ENCODE peak calls at places on chromosomes 3 and 15, in four cellular contexts. D is kidney, F is activated B cell treated with CpG ODN at 0.5 μM for 24 hours, H is right atrium auricular region. B is an unnamed sample.
A peak's percentile ranks its signal among the peaks of the same experiment; 100 is the strongest.

GRCh38 chr3:94115482-94115881 is 52.6 kb downstream of the NSUN3 start:
- DNase-seq in F (no peak), H (no peak), D (no peak), B (no peak)

GRCh38 chr3:139758654-139759291 is 81.0 kb upstream of the NMNAT3 start:
- DNase-seq in H (no peak), D (no peak), F (no peak), B (peak; percentile 76)

GRCh38 chr3:12175844-12176453 is 17.2 kb upstream of the TIMP4 start:
- DNase-seq in F (no peak), D (no peak), H (peak; percentile 78), B (no peak)

GRCh38 chr3:29694783-29695182 is 413.9 kb downstream of the RBMS3 start:
- DNase-seq in D (no peak), F (no peak), H (no peak), B (no peak)

GRCh38 chr15:88954431-88955277 is 41.5 kb upstream of the MFGE8 start:
- DNase-seq in H (no peak), D (peak; percentile 81), F (no peak), B (no peak)

GRCh38 chr15:88897142-88897455 is 1.8 kb upstream of the HAPLN3 start:
- DNase-seq in H (no peak), D (no peak), F (no peak), B (no peak)

GRCh38 chr3:20125912-20126311 is 60.1 kb downstream of the SGO1 start:
- DNase-seq in F (peak; percentile 39), D (no peak), H (no peak), B (no peak)

GRCh38 chr3:105594219-105594618 is 227.5 kb downstream of the ALCAM start:
- DNase-seq in F (no peak), H (no peak), D (no peak), B (no peak)

GRCh38 chr3:23762214-23763039 is 43.3 kb upstream of the UBE2E1 start:
- DNase-seq in D (no peak), H (no peak), F (peak; percentile 19), B (no peak)

GRCh38 chr3:169116056-169116693 is 547.3 kb downstream of the MECOM start:
- DNase-seq in H (no peak), F (no peak), D (no peak), B (no peak)

GRCh38 chr3:52227766-52228165 is 2.3 kb upstream of the TLR9 start:
- DNase-seq in F (no peak), H (no peak), D (no peak), B (no peak)

GRCh38 chr15:70289191-70289955 is 191.7 kb upstream of the TLE3 start:
- DNase-seq in H (no peak), F (no peak), D (no peak), B (no peak)

GRCh38 chr3:9295007-9295406 is 45.6 kb upstream of the SRGAP3 start:
- DNase-seq in D (no peak), F (no peak), H (no peak), B (no peak)

GRCh38 chr3:127483902-127484591 is 106.5 kb downstream of the TPRA1 start:
- DNase-seq in F (no peak), H (no peak), D (no peak), B (peak; percentile 80)

GRCh38 chr15:57256941-57257340 is 119.4 kb upstream of the CGNL1 start:
- DNase-seq in H (no peak), D (no peak), F (no peak), B (no peak)

GRCh38 chr3:46883252-46884185 is 6.0 kb downstream of the PTH1R start:
- DNase-seq in D (no peak), H (no peak), F (peak; percentile 26), B (no peak)

GRCh38 chr3:135752851-135753250 is 212.7 kb upstream of the PPP2R3A start:
- DNase-seq in D (no peak), H (no peak), F (no peak), B (peak; percentile 53)

GRCh38 chr3:106204160-106204868 is 335.5 kb upstream of the CBLB start:
- DNase-seq in H (no peak), F (no peak), D (no peak), B (no peak)

GRCh38 chr15:70278644-70279043 is 180.9 kb upstream of the TLE3 start:
- DNase-seq in D (no peak), F (no peak), H (no peak), B (no peak)

GRCh38 chr3:9398715-9399708 is 1.6 kb downstream of the SETD5 start:
- DNase-seq in H (no peak), F (no peak), D (no peak), B (no peak)

GRCh38 chr3:11665331-11665730 is 21.6 kb upstream of the VGLL4 start:
- DNase-seq in H (no peak), F (no peak), D (no peak), B (no peak)

GRCh38 chr3:84128024-84128423 is 830.8 kb upstream of the CADM2 start:
- DNase-seq in D (no peak), H (no peak), F (no peak), B (no peak)

GRCh38 chr15:43958894-43959330 is 132.1 kb downstream of the WDR76 start:
- DNase-seq in F (no peak), H (no peak), D (no peak), B (no peak)

GRCh38 chr15:88861621-88862020 is 33.7 kb downstream of the HAPLN3 start:
- DNase-seq in H (no peak), F (no peak), D (no peak), B (no peak)

GRCh38 chr3:2130726-2131125 is 32.1 kb downstream of the CNTN4 start:
- DNase-seq in F (no peak), D (no peak), H (no peak), B (no peak)

GRCh38 chr3:135929670-135930069 is 35.9 kb upstream of the PPP2R3A start:
- DNase-seq in H (no peak), D (no peak), F (no peak), B (no peak)

GRCh38 chr15:89575146-89575655 is at the start of gene TICRR:
- DNase-seq in F (peak; percentile 80), H (peak; percentile 99), D (peak; percentile 97), B (peak; percentile 99)

GRCh38 chr3:152381881-152382295 is 113.2 kb downstream of the MBNL1 start:
- DNase-seq in F (no peak), H (no peak), D (no peak), B (no peak)

GRCh38 chr15:68769702-68770101 is 51.0 kb downstream of the ANP32A start:
- DNase-seq in H (peak; percentile 34), F (no peak), D (no peak), B (peak; percentile 46)

GRCh38 chr3:107392549-107393165 is 15.4 kb downstream of the CCDC54 start:
- DNase-seq in H (no peak), F (no peak), D (no peak), B (no peak)

GRCh38 chr3:197333901-197334639 is 35.7 kb upstream of the DLG1 start:
- DNase-seq in F (no peak), H (no peak), D (no peak), B (peak; percentile 49)

GRCh38 chr3:182111967-182112366 is 400.2 kb downstream of the SOX2 start:
- DNase-seq in F (no peak), D (no peak), H (no peak), B (no peak)

GRCh38 chr3:88369337-88369736 is 219.6 kb downstream of the C3orf38 start:
- DNase-seq in F (no peak), H (no peak), D (no peak), B (no peak)

GRCh38 chr3:8509961-8510360 is 8.3 kb downstream of the LMCD1 start:
- DNase-seq in H (no peak), D (peak; percentile 73), F (no peak), B (no peak)

GRCh38 chr3:149771652-149772271 is 19.5 kb upstream of the COMMD2 start:
- DNase-seq in H (peak; percentile 64), D (no peak), F (no peak), B (no peak)

DNA sequence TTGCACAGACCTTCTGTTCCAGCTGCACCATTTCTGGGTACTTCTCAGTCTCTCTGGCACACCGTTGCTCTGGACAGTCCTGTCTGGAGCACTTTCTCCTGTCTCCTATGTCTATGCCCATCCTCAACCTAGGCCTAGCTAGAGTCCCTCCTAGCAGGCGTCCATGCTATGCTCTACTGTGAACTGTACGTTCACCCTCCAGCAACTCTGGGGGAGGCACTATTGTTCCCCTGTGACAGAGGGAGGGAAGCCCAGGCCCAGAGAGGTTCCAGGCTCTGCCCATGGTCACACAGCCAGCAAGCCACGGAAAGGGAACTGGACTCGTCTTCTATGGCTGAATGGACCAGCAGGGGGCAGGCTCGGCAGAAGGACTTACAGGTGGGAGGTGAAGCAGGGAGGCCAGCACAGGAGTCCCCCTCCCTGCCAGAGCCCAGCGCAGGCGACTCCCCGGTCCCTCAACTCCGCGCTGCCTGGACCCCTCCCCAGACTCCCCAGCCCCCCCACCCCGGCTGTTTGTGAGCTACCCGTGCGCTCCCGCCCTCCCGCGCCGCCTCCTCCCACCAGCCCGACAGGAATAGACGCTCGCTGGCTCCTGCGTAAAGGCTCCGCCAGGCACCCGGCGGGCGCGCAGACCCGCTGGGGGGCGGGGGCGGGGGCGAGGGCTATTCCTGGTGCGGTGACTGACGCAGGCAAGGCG is 1.7 kb upstream of the LINGO1 start:
- DNase-seq in H (peak; percentile 67), F (peak; percentile 44), D (peak; percentile 72), B (no peak)
- TF ChIP-seq CTCF in H (peak; percentile 67), F (no peak), D (peak; percentile 52), B (peak; percentile 57)

DNA sequence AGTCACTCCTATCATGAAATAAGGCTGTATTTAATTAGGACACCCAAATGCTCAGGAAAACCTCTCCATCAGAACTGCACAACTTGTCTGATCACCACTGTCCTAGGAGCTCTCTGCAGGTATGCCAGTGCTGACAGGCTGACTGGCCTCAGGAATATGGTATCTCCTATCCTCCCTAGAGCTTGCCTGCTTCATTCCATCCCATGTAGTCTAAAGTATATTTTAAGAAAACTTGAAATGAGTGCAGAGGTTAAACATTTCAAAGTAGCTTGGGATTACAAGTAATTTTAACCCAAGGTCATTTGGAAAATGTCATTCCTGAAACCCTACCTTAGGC is 23.7 kb downstream of the FILIP1L start:
- DNase-seq in F (no peak), D (no peak), H (no peak), B (no peak)
- TF ChIP-seq CTCF in F (no peak), D (no peak), H (no peak), B (no peak)

DNA sequence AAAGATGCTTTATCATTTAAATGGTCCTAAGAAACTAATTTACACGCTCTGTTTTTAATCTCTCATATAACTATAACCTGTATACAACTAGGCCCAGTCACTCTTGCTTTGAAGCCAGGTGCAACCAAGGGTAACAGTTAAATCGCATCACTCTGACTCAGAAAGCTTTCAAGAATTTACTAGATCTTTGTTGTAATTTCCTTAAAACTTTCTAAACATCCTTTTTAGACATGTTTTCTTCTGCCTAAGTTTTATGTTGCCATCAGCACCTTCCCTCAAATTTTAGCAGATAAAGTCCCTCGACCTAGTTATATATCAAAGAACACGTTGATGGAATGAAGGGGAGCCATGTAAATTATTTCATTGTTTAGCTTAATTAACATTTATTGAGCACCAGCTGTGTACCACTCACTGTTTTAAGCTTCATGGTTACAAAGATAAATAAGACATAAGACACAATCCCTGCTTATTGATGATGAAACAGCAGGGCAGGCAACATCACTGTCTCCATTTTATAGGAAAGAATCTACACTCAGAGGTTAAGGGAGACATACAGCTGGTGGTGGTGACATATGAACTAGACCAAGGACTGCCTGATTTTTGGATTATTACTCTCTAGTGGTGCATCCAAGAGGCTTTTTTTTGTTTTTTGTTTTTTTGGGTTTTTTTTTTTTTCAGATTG is 101.0 kb downstream of the CD200R1L start:
- DNase-seq in D (no peak), H (no peak), F (no peak), B (no peak)
- TF ChIP-seq CTCF in D (no peak), H (no peak), F (no peak), B (no peak)

GRCh38 chr3:123785602-123786001 is 98.5 kb downstream of the MYLK start:
- DNase-seq in F (no peak), D (no peak), H (no peak), B (no peak)
- TF ChIP-seq CTCF in F (no peak), D (no peak), H (no peak), B (no peak)

B was measured in osteocyte.